ENCODE peak calls at places on chromosomes 3 and 15, in six cellular contexts. A is IMR-90, C is uterus, H is psoas muscle, B is stomach, S is iPS DF 6.9. T is an unnamed sample. For H3K4me1, the result is how much of the 10 kb centered on the place peaks cover.

GRCh38 chr3:112855883-112856282 is 9.2 kb upstream of the CD200R1L start:
- DNase-seq in A (no peak), C (no peak), H (no peak), B (no peak), S (no peak), T (no peak)

GRCh38 chr3:183502782-183503181 is 52.7 kb downstream of the KLHL6 start:
- DNase-seq in A (no peak), C (no peak), H (no peak), B (no peak), S (no peak), T (no peak)

GRCh38 chr15:71251548-71252035 is 136.3 kb downstream of the THSD4 start:
- DNase-seq in A (no peak), C (no peak), H (no peak), B (no peak), S (no peak), T (peak)

GRCh38 chr15:63073497-63074172 is 31.1 kb downstream of the TPM1 start:
- DNase-seq in A (no peak), C (no peak), H (no peak), B (no peak), S (no peak), T (no peak)

GRCh38 chr3:32175607-32176197 is 62.8 kb upstream of the CMTM8 start:
- DNase-seq in A (peak), C (no peak), H (no peak), B (peak), S (peak), T (peak)

GRCh38 chr15:24857094-24857437 is 97.7 kb upstream of the SNRPN start:
- DNase-seq in A (peak), C (no peak), H (no peak), B (no peak), S (no peak), T (no peak)

GRCh38 chr3:24272408-24272807 is 222.2 kb downstream of the THRB start:
- DNase-seq in A (no peak), C (no peak), H (no peak), B (no peak), S (no peak), T (no peak)

GRCh38 chr3:114506622-114507300 is 212.9 kb downstream of the TIGIT start:
- DNase-seq in A (peak), C (no peak), H (no peak), B (no peak), S (no peak), T (no peak)

GRCh38 chr15:75349851-75350588 is 3.2 kb downstream of the NEIL1 start:
- DNase-seq in A (no peak), C (no peak), H (no peak), B (peak), S (no peak), T (no peak)

GRCh38 chr15:80567721-80568157 is 127.4 kb upstream of the ABHD17C start:
- DNase-seq in A (peak), C (peak), H (no peak), B (peak), S (peak), T (peak)

GRCh38 chr3:167783781-167784180 is 48.3 kb downstream of the SERPINI1 start:
- DNase-seq in A (no peak), C (no peak), H (no peak), B (no peak), S (no peak), T (no peak)

GRCh38 chr3:15512173-15512572 is 9.3 kb downstream of the COLQ start:
- DNase-seq in A (peak), C (no peak), H (peak), B (peak), S (no peak), T (peak)

GRCh38 chr15:65460948-65461347 is 38.2 kb upstream of the IGDCC4 start:
- DNase-seq in A (peak), C (no peak), H (no peak), B (no peak), S (no peak), T (no peak)

GRCh38 chr15:85489773-85490493 is 109.5 kb downstream of the AKAP13 start:
- DNase-seq in A (no peak), C (no peak), H (no peak), B (no peak), S (no peak), T (no peak)

GRCh38 chr3:170033489-170033888 is 4.3 kb upstream of the GPR160 start:
- DNase-seq in A (no peak), C (no peak), H (no peak), B (no peak), S (no peak), T (no peak)

GRCh38 chr3:162498626-162499025 is 1002.0 kb downstream of the OTOL1 start:
- DNase-seq in A (no peak), C (no peak), H (no peak), B (no peak), S (no peak), T (no peak)

GRCh38 chr3:32026583-32026982 is 45.0 kb downstream of the ZNF860 start:
- DNase-seq in A (no peak), C (no peak), H (no peak), B (no peak), S (no peak), T (no peak)

GRCh38 chr3:115281697-115282685 is 134.9 kb upstream of the ZBTB20 start:
- DNase-seq in A (no peak), C (no peak), H (no peak), B (no peak), S (no peak), T (no peak)

GRCh38 chr3:138384971-138385370 is 36.6 kb downstream of the MRAS start:
- DNase-seq in A (no peak), C (no peak), H (no peak), B (no peak), S (no peak), T (no peak)

GRCh38 chr3:63798873-63799272 is 20.2 kb upstream of the C3orf49 start:
- DNase-seq in A (no peak), C (no peak), H (no peak), B (no peak), S (no peak), T (no peak)

GRCh38 chr3:114928989-114929620 is 218.0 kb downstream of the ZBTB20 start:
- DNase-seq in A (peak), C (no peak), H (no peak), B (no peak), S (no peak), T (no peak)

GRCh38 chr3:145013931-145014330 is 1042.3 kb downstream of the DIPK2A start:
- DNase-seq in A (no peak), C (no peak), H (no peak), B (no peak), S (no peak), T (no peak)

GRCh38 chr3:33003308-33003707 is 51.9 kb downstream of the CCR4 start:
- DNase-seq in A (no peak), C (no peak), H (no peak), B (no peak), S (no peak), T (no peak)

GRCh38 chr3:161649900-161650484 is 153.4 kb downstream of the OTOL1 start:
- DNase-seq in A (no peak), C (no peak), H (no peak), B (no peak), S (no peak), T (peak)

GRCh38 chr15:78049691-78050440 is 27.6 kb downstream of the TBC1D2B start:
- DNase-seq in A (peak), C (no peak), H (no peak), B (no peak), S (no peak), T (peak)

GRCh38 chr3:177811111-177811510 is 613.8 kb upstream of the TBL1XR1 start:
- DNase-seq in A (no peak), C (no peak), H (no peak), B (no peak), S (no peak), T (no peak)

GRCh38 chr15:83747050-83747717 is 93.3 kb downstream of the ADAMTSL3 start:
- DNase-seq in A (peak), C (peak), H (no peak), B (no peak), S (no peak), T (peak)
- H3K4me3 ChIP-seq in A (no peak), C (no peak), H (peak), B (peak), S (no peak), T (no peak)

GRCh38 chr3:45665101-45665572 is 24.1 kb upstream of the SACM1L start:
- DNase-seq in A (peak), C (no peak), H (no peak), B (peak), S (peak), T (peak)

GRCh38 chr3:45666729-45667440 is 22.3 kb upstream of the SACM1L start:
- DNase-seq in A (peak), C (no peak), H (peak), B (no peak), S (no peak), T (peak)

GRCh38 chr3:45664558-45664957 is 24.6 kb upstream of the SACM1L start:
- DNase-seq in A (no peak), C (no peak), H (no peak), B (peak), S (no peak), T (no peak)

GRCh38 chr3:45670995-45671394 is 18.2 kb upstream of the SACM1L start:
- DNase-seq in A (no peak), C (peak), H (no peak), B (no peak), S (no peak), T (no peak)

GRCh38 chr3:45667569-45667967 is 21.6 kb upstream of the SACM1L start:
- DNase-seq in A (no peak), C (no peak), H (no peak), B (no peak), S (no peak), T (no peak)
- H3K4me1 ChIP-seq in A (under half), C (under half), H (under half), B (half or more), S (under half), T (under half)

DNA sequence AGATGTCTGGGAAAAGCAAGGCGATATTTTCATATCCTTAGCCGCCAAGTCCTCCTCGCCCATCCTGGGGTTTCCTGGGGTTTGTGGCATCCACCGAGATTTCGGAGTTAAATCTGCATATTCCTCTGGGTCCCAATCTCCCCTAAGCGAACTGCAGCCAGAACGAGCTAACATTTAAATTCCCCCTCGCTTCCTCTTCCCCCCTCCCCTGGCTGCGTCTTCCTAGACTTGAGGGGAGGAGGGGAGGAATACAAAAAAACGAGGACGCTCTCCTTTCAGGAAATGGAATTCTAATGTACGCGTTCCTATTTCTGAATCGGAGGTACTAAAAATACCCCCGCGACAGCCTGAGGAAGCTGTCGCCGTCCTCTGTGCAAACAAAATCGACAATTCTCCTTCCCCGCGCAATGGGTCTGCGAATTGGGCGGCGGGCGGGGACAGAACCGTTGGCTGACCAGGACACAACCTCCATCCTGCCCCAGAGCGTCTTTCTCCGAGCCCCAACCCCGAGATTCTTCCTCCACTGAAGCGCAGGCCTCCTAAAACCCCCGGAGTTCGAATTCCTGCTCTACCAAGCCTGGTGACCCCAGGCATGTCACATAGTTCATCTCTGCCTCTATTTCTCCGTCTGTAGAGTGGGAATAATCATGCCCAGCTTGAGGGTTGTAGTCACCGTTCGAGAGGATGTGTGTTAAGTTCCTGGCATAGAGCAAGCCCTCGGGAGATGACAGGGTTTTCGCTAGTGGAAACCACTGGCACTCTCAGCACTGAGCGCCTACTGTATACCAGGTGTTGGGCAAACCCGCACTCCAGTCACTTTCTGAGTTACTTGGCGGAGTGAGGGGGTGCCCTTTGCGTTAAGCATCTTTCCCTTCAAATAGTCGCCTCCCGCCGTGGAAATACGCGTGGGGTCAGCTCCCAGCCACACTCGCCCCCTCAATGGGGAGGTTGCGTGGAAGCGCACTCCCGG is 5.3 kb downstream of the FEZF2 start:
- DNase-seq in A (no peak), C (no peak), H (no peak), B (no peak), S (no peak), T (no peak)
- H3K4me3 ChIP-seq in A (no peak), C (no peak), H (peak), B (no peak), S (peak), T (no peak)

GRCh38 chr3:57164217-57164605 is 942 bp downstream of the IL17RD start:
- DNase-seq in A (peak), C (peak), H (peak), B (peak), S (no peak), T (peak)
- H3K4me1 ChIP-seq in A (under half), C (under half), H (under half), B (under half), S (under half), T (under half)

DNA sequence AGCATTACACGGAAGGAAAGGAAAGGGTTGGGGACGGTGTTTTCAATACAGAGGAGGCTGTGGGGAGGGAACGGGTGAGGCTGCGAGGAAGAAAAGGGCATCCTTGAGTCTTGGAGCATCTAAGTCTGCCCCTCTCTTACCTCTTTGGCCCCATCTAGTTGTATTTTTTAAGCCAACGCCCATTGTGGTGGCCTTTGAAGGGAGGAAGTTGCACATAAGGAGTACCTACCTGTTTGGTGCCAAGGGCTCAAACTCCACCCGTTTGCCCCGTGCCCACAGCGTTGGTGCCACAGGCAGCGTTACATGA is 146.1 kb upstream of the UMPS start:
- DNase-seq in A (no peak), C (no peak), H (no peak), B (no peak), S (no peak), T (no peak)
- H3K4me3 ChIP-seq in A (peak), C (peak), H (peak), B (peak), S (peak), T (peak)

DNA sequence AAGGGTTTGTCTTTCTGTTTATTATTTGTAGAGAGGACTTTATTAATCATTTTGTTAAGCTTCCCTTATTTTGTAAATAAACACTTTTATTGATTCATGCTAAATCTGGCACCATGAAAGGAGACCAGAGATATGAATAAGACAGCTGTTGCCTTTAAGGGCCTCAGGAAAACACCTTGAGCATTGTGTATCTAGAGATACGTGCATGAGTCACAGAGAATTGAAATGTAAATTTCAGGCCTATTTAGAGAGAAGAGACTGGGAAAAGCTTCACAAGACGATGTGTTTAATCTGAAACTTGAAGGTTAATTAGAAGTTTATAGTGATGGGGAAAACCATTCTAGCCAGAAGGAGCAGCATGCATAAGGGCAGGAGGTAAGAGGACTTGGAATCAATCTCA is 28.6 kb upstream of the UTS2B start:
- DNase-seq in A (no peak), C (no peak), H (no peak), B (no peak), S (no peak), T (no peak)
- H3K4me1 ChIP-seq in A (under half), C (under half), H (under half), B (under half), S (under half), T (under half)

DNA sequence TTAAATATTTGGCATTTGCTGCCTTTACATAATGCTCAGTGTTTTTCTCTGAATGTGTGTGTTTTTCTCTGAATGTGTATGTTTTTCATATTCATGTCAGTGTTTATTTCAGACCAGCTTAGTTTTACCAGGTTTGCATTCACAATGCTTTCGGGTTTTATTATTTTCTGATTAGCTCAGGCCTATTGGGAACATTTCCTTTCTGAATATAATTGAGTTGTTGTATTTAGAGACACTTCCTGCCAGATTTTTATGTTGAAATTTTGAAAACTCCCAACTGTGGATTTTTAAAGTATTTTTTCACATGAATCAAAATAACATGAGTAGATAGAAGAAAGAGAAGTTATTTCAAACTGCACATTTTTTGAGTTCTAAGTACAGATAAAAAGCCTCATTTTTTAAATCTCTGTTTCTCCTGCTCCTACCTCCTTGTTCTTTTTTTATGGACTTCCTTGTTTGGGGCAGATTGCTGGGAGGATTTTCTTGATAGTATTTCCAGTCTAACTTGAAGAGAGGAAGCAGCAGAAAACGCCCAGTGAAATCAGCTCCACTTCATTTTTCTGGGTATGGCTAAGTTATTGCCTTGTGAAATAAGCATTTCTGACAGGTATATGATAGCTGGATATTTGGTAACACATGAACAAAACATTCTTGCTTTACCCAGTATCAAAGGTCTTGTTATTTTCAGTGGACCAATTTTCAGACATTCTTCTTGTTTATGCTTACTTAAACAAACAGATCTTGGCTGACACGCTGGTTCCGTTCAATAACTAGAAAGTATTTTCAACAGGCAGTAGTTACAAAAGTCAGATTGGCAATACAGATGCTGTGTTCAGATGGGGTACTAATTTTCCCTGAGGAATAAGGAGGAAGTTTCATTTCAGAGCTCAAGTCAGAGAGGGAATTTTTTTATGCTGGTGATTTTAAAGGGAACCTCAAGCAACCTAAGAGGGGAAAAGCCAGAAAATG is 70.6 kb downstream of the RIOX2 start:
- DNase-seq in A (no peak), C (no peak), H (no peak), B (no peak), S (no peak), T (no peak)
- H3K4me3 ChIP-seq in A (no peak), C (no peak), H (peak), B (no peak), S (no peak), T (no peak)

DNA sequence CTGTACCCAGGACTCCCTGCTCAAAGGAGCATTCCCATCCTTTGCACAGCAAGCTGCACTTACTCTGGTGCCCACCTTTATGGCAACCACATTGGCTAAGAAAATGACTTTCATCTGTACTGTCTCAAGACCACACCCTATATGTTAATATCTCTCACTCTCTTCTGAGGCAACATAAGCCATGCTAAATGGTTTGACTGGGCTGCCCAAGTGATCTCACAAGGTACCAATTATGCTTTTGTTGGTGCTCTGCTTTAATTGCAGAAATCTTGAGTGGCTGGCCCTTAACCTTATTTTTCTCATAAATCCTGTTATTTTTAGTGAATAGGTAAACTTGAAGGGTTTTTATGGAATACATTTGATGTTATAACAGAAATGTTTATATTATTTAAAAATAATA is 17.7 kb downstream of the RYK start:
- DNase-seq in A (no peak), C (no peak), H (no peak), B (no peak), S (no peak), T (no peak)
- H3K4me1 ChIP-seq in A (under half), C (under half), H (half or more), B (half or more), S (under half), T (under half)

DNA sequence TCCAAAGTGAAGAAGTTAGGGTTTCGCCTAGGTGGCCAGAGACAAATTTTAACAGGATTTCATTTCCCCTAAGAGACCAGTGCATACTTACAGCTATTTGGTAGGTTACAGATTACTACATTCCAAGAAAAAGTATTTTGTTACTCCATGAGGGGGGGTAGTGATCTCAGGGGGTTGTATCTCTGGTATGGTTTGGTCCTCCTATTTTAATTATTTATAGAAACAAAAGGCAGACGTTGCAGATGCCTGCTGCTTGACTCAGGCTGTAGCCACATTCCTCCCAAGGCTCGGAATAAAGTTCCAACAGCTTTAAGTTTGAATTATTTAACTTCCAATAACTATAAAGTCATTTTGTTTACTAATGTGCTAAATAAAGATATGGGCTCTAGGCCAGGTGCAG is 1.3 kb upstream of the TRIM59 start:
- DNase-seq in A (peak), C (no peak), H (no peak), B (no peak), S (no peak), T (no peak)
- H3K4me3 ChIP-seq in A (peak), C (no peak), H (no peak), B (no peak), S (peak), T (no peak)